ENCODE peak calls at places on chromosome 7, in six cellular contexts. One of them, this sample, is unnamed.

GRCh38 chr7:5367661-5368060 is 56.0 kb downstream of the TNRC18 start:
- DNase-seq in stimulated activated naive CD4-positive, alpha-beta T cell: no peak
- DNase-seq in GM13976: no peak
- DNase-seq in AG04450: no peak
- DNase-seq in CD4-positive, alpha-beta T cell: no peak
- DNase-seq in iPS-NIHi11: no peak
- DNase-seq in this sample: no peak

GRCh38 chr7:114645451-114645850 is 230.8 kb downstream of the FOXP2 start:
- DNase-seq in AG04450: no peak
- DNase-seq in iPS-NIHi11: no peak
- DNase-seq in stimulated activated naive CD4-positive, alpha-beta T cell: no peak
- DNase-seq in GM13976: no peak
- DNase-seq in CD4-positive, alpha-beta T cell: no peak
- DNase-seq in this sample: no peak

GRCh38 chr7:1758417-1758858 is 88.4 kb downstream of the ELFN1 start:
- DNase-seq in GM13976: peak
- DNase-seq in AG04450: no peak
- DNase-seq in stimulated activated naive CD4-positive, alpha-beta T cell: no peak
- DNase-seq in iPS-NIHi11: peak
- DNase-seq in CD4-positive, alpha-beta T cell: no peak
- DNase-seq in this sample: no peak

GRCh38 chr7:158350166-158350900 is 237.3 kb downstream of the PTPRN2 start:
- DNase-seq in iPS-NIHi11: no peak
- DNase-seq in AG04450: no peak
- DNase-seq in GM13976: no peak
- DNase-seq in stimulated activated naive CD4-positive, alpha-beta T cell: no peak
- DNase-seq in CD4-positive, alpha-beta T cell: no peak
- DNase-seq in this sample: no peak

GRCh38 chr7:148095066-148095465 is 495.5 kb upstream of the C7orf33 start:
- DNase-seq in iPS-NIHi11: no peak
- DNase-seq in AG04450: no peak
- DNase-seq in stimulated activated naive CD4-positive, alpha-beta T cell: no peak
- DNase-seq in GM13976: no peak
- DNase-seq in CD4-positive, alpha-beta T cell: no peak
- DNase-seq in this sample: no peak

GRCh38 chr7:128021361-128021760 is 9.9 kb downstream of the LRRC4 start:
- DNase-seq in GM13976: no peak
- DNase-seq in AG04450: no peak
- DNase-seq in CD4-positive, alpha-beta T cell: no peak
- DNase-seq in stimulated activated naive CD4-positive, alpha-beta T cell: no peak
- DNase-seq in iPS-NIHi11: no peak
- DNase-seq in this sample: no peak

GRCh38 chr7:50832744-50833143 is 50.0 kb upstream of the GRB10 start:
- DNase-seq in GM13976: no peak
- DNase-seq in CD4-positive, alpha-beta T cell: no peak
- DNase-seq in iPS-NIHi11: no peak
- DNase-seq in AG04450: peak
- DNase-seq in stimulated activated naive CD4-positive, alpha-beta T cell: no peak
- DNase-seq in this sample: no peak

GRCh38 chr7:21407806-21408480 is 19.9 kb upstream of the SP4 start:
- DNase-seq in CD4-positive, alpha-beta T cell: no peak
- DNase-seq in GM13976: no peak
- DNase-seq in AG04450: no peak
- DNase-seq in iPS-NIHi11: no peak
- DNase-seq in stimulated activated naive CD4-positive, alpha-beta T cell: no peak
- DNase-seq in this sample: no peak

GRCh38 chr7:134947329-134947728 is 39.0 kb upstream of the AGBL3 start:
- DNase-seq in CD4-positive, alpha-beta T cell: no peak
- DNase-seq in stimulated activated naive CD4-positive, alpha-beta T cell: no peak
- DNase-seq in AG04450: no peak
- DNase-seq in iPS-NIHi11: no peak
- DNase-seq in GM13976: no peak
- DNase-seq in this sample: no peak

GRCh38 chr7:21500117-21500516 is 42.7 kb upstream of the DNAH11 start:
- DNase-seq in iPS-NIHi11: no peak
- DNase-seq in CD4-positive, alpha-beta T cell: no peak
- DNase-seq in GM13976: no peak
- DNase-seq in stimulated activated naive CD4-positive, alpha-beta T cell: no peak
- DNase-seq in AG04450: no peak
- DNase-seq in this sample: no peak

GRCh38 chr7:55345292-55345691 is 19.8 kb upstream of the LANCL2 start:
- DNase-seq in stimulated activated naive CD4-positive, alpha-beta T cell: no peak
- DNase-seq in AG04450: no peak
- DNase-seq in CD4-positive, alpha-beta T cell: no peak
- DNase-seq in iPS-NIHi11: no peak
- DNase-seq in GM13976: no peak
- DNase-seq in this sample: no peak

GRCh38 chr7:106039486-106040060 is 72.5 kb downstream of the SYPL1 start:
- DNase-seq in stimulated activated naive CD4-positive, alpha-beta T cell: no peak
- DNase-seq in iPS-NIHi11: peak
- DNase-seq in CD4-positive, alpha-beta T cell: no peak
- DNase-seq in AG04450: peak
- DNase-seq in GM13976: no peak
- DNase-seq in this sample: no peak

GRCh38 chr7:151245360-151246160 is 2.9 kb downstream of the SMARCD3 start:
- DNase-seq in CD4-positive, alpha-beta T cell: peak
- DNase-seq in iPS-NIHi11: peak
- DNase-seq in GM13976: peak
- DNase-seq in AG04450: no peak
- DNase-seq in stimulated activated naive CD4-positive, alpha-beta T cell: peak
- DNase-seq in this sample: peak

GRCh38 chr7:149188637-149189259 is 6.6 kb upstream of the ZNF282 start:
- DNase-seq in iPS-NIHi11: no peak
- DNase-seq in CD4-positive, alpha-beta T cell: no peak
- DNase-seq in GM13976: no peak
- DNase-seq in AG04450: no peak
- DNase-seq in stimulated activated naive CD4-positive, alpha-beta T cell: no peak
- DNase-seq in this sample: no peak

GRCh38 chr7:155381852-155382801 is 75.8 kb upstream of the EN2 start:
- DNase-seq in AG04450: no peak
- DNase-seq in GM13976: no peak
- DNase-seq in stimulated activated naive CD4-positive, alpha-beta T cell: no peak
- DNase-seq in iPS-NIHi11: peak
- DNase-seq in CD4-positive, alpha-beta T cell: no peak
- DNase-seq in this sample: no peak

GRCh38 chr7:133365892-133366291 is 113.0 kb downstream of the EXOC4 start:
- DNase-seq in iPS-NIHi11: no peak
- DNase-seq in CD4-positive, alpha-beta T cell: no peak
- DNase-seq in AG04450: no peak
- DNase-seq in GM13976: no peak
- DNase-seq in stimulated activated naive CD4-positive, alpha-beta T cell: no peak
- DNase-seq in this sample: no peak

This sample was measured in T-helper 1 cell.